ENCODE peak calls at places on chromosomes 16 and 17, in five cellular contexts. One of them, this sample, is unnamed.

GRCh38 chr16:85398050-85398451 is 215.1 kb upstream of the GSE1 start:
- DNase-seq in left ventricle myocardium inferior: peak; percentile 2
- DNase-seq in astrocyte: no peak
- DNase-seq in colonic mucosa: peak; percentile 11
- DNase-seq in neural progenitor cell: no peak
- DNase-seq in this sample: no peak

GRCh38 chr16:83538707-83539106 is 269.1 kb upstream of the HSBP1 start:
- DNase-seq in neural progenitor cell: no peak
- DNase-seq in left ventricle myocardium inferior: no peak
- DNase-seq in astrocyte: no peak
- DNase-seq in colonic mucosa: no peak
- DNase-seq in this sample: no peak

GRCh38 chr17:8141741-8142140 is 10.5 kb downstream of the PER1 start:
- DNase-seq in neural progenitor cell: no peak
- DNase-seq in colonic mucosa: no peak
- DNase-seq in astrocyte: no peak
- DNase-seq in left ventricle myocardium inferior: no peak
- DNase-seq in this sample: no peak

GRCh38 chr16:21199607-21200218 is 11.7 kb downstream of the ZP2 start:
- DNase-seq in left ventricle myocardium inferior: no peak
- DNase-seq in colonic mucosa: no peak
- DNase-seq in neural progenitor cell: no peak
- DNase-seq in astrocyte: no peak
- DNase-seq in this sample: no peak

GRCh38 chr17:78484300-78485159 is 92.7 kb downstream of the DNAH17 start:
- DNase-seq in neural progenitor cell: peak; percentile 69
- DNase-seq in left ventricle myocardium inferior: no peak
- DNase-seq in astrocyte: no peak
- DNase-seq in colonic mucosa: peak; percentile 69
- DNase-seq in this sample: no peak

GRCh38 chr16:52827456-52827855 is 225.2 kb downstream of the CHD9NB start:
- DNase-seq in colonic mucosa: no peak
- DNase-seq in left ventricle myocardium inferior: no peak
- DNase-seq in neural progenitor cell: peak; percentile 33
- DNase-seq in astrocyte: no peak
- DNase-seq in this sample: no peak

GRCh38 chr16:84497418-84497817 is 7.0 kb downstream of the MEAK7 start:
- DNase-seq in neural progenitor cell: no peak
- DNase-seq in colonic mucosa: no peak
- DNase-seq in left ventricle myocardium inferior: no peak
- DNase-seq in astrocyte: no peak
- DNase-seq in this sample: no peak

GRCh38 chr17:81512984-81513668 is 527 bp upstream of the ACTG1 start:
- DNase-seq in colonic mucosa: peak; percentile 75
- DNase-seq in astrocyte: no peak
- DNase-seq in neural progenitor cell: peak; percentile 87
- DNase-seq in left ventricle myocardium inferior: peak; percentile 62
- DNase-seq in this sample: peak; percentile 69

GRCh38 chr17:75909051-75909811 is 4.5 kb upstream of the MRPL38 start:
- DNase-seq in astrocyte: no peak
- DNase-seq in colonic mucosa: no peak
- DNase-seq in neural progenitor cell: no peak
- DNase-seq in left ventricle myocardium inferior: no peak
- DNase-seq in this sample: peak; percentile 51

GRCh38 chr16:15510992-15511391 is 76.6 kb downstream of the BMERB1 start:
- DNase-seq in left ventricle myocardium inferior: no peak
- DNase-seq in colonic mucosa: no peak
- DNase-seq in astrocyte: no peak
- DNase-seq in neural progenitor cell: no peak
- DNase-seq in this sample: no peak

GRCh38 chr16:19294156-19294649 is 8.7 kb downstream of the CLEC19A start:
- DNase-seq in astrocyte: no peak
- DNase-seq in neural progenitor cell: no peak
- DNase-seq in colonic mucosa: no peak
- DNase-seq in left ventricle myocardium inferior: peak; percentile 46
- DNase-seq in this sample: no peak

GRCh38 chr16:78122774-78123315 is 23.4 kb downstream of the WWOX start:
- DNase-seq in astrocyte: peak; percentile 34
- DNase-seq in neural progenitor cell: peak; percentile 32
- DNase-seq in colonic mucosa: no peak
- DNase-seq in left ventricle myocardium inferior: no peak
- DNase-seq in this sample: peak; percentile 22
- H3K27ac ChIP-seq in astrocyte: peak overlapping the region; percentile 22
- H3K27ac ChIP-seq in neural progenitor cell: no peak overlapping the region
- H3K27ac ChIP-seq in colonic mucosa: no peak overlapping the region
- H3K27ac ChIP-seq in left ventricle myocardium inferior: peak overlapping the region; percentile 56
- H3K27ac ChIP-seq in this sample: peak overlapping the region; percentile 20

DNA sequence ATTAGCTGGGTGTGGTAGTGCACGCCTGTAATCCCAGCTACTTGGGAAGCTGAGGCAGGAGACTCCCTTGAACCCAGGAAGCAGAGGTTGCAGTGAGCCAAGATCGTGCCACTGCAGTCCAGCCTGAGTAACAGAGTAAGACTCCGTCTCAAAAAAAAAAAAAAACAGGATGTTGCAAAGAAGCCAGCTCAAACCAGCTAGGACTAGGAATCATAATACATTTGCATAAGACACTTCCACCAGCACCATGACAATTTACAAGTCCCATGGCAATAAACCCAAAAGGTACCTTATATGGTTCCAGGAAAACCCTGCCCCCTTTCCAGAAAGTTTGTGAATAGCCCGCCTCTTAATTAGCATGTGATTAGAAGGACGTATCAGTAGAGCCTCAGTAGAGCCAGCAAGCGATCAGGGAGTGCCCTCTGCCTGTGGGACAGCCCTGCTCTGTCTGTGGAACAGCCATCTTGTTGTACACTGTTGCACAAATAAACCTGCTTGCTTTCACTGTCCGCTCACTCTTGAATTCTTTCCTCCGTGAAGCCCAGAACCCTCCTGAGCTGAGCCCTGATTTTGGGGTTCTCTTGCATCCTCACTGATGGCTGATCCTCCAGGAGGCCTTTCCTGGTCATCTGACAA is 14.1 kb downstream of the NUPR1 start:
- DNase-seq in astrocyte: no peak
- DNase-seq in left ventricle myocardium inferior: no peak
- DNase-seq in colonic mucosa: no peak
- DNase-seq in neural progenitor cell: no peak
- DNase-seq in this sample: no peak
- TF ChIP-seq CTCF in astrocyte: no peak
- TF ChIP-seq CTCF in left ventricle myocardium inferior: no peak
- TF ChIP-seq CTCF in colonic mucosa: no peak
- TF ChIP-seq CTCF in neural progenitor cell: no peak
- TF ChIP-seq CTCF in this sample: no peak

GRCh38 chr17:15456486-15456885 is 10.9 kb downstream of the CDRT4 start:
- DNase-seq in astrocyte: no peak
- DNase-seq in colonic mucosa: no peak
- DNase-seq in neural progenitor cell: no peak
- DNase-seq in left ventricle myocardium inferior: peak; percentile 33
- DNase-seq in this sample: no peak
- H3K27ac ChIP-seq in astrocyte: no peak overlapping the region
- H3K27ac ChIP-seq in colonic mucosa: peak overlapping the region; percentile 38
- H3K27ac ChIP-seq in neural progenitor cell: no peak overlapping the region
- H3K27ac ChIP-seq in left ventricle myocardium inferior: peak overlapping the region; percentile 84
- H3K27ac ChIP-seq in this sample: peak overlapping the region; percentile 16

GRCh38 chr17:4966844-4967538 is 626 bp downstream of the SPAG7 start:
- DNase-seq in colonic mucosa: peak; percentile 98
- DNase-seq in neural progenitor cell: peak; percentile 99
- DNase-seq in astrocyte: peak; percentile 100
- DNase-seq in left ventricle myocardium inferior: peak; percentile 98
- DNase-seq in this sample: peak; percentile 98

GRCh38 chr17:4968916-4969550 is 1.4 kb upstream of the SPAG7 start:
- DNase-seq in neural progenitor cell: peak; percentile 60
- DNase-seq in astrocyte: peak; percentile 97
- DNase-seq in colonic mucosa: no peak
- DNase-seq in left ventricle myocardium inferior: no peak
- DNase-seq in this sample: no peak

GRCh38 chr17:4969551-4970231 is 2.1 kb upstream of the SPAG7 start:
- DNase-seq in left ventricle myocardium inferior: no peak
- DNase-seq in neural progenitor cell: no peak
- DNase-seq in colonic mucosa: no peak
- DNase-seq in astrocyte: peak; percentile 44
- DNase-seq in this sample: no peak

GRCh38 chr17:4968166-4968915 is 724 bp upstream of the SPAG7 start:
- DNase-seq in neural progenitor cell: peak; percentile 90
- DNase-seq in astrocyte: no peak
- DNase-seq in colonic mucosa: no peak
- DNase-seq in left ventricle myocardium inferior: no peak
- DNase-seq in this sample: no peak

GRCh38 chr17:4967539-4968165 is at the start of gene SPAG7:
- DNase-seq in left ventricle myocardium inferior: peak; percentile 94
- DNase-seq in colonic mucosa: peak; percentile 94
- DNase-seq in astrocyte: peak; percentile 94
- DNase-seq in neural progenitor cell: peak; percentile 97
- DNase-seq in this sample: peak; percentile 96
- TF ChIP-seq CTCF in left ventricle myocardium inferior: no peak
- TF ChIP-seq CTCF in colonic mucosa: no peak
- TF ChIP-seq CTCF in astrocyte: no peak
- TF ChIP-seq CTCF in neural progenitor cell: no peak
- TF ChIP-seq CTCF in this sample: no peak

GRCh38 chr16:56611281-56611833 is 3.0 kb downstream of the MT2A start:
- DNase-seq in neural progenitor cell: no peak
- DNase-seq in astrocyte: peak; percentile 48
- DNase-seq in left ventricle myocardium inferior: peak; percentile 75
- DNase-seq in colonic mucosa: peak; percentile 28
- DNase-seq in this sample: peak; percentile 73

GRCh38 chr16:56609463-56609921 is 1.1 kb downstream of the MT2A start:
- DNase-seq in left ventricle myocardium inferior: no peak
- DNase-seq in astrocyte: peak; percentile 83
- DNase-seq in colonic mucosa: peak; percentile 92
- DNase-seq in neural progenitor cell: peak; percentile 29
- DNase-seq in this sample: peak; percentile 62

GRCh38 chr16:56610017-56610608 is 1.7 kb downstream of the MT2A start:
- DNase-seq in colonic mucosa: peak; percentile 61
- DNase-seq in neural progenitor cell: no peak
- DNase-seq in left ventricle myocardium inferior: no peak
- DNase-seq in astrocyte: peak; percentile 96
- DNase-seq in this sample: peak; percentile 60

GRCh38 chr16:56608876-56609462 is 585 bp downstream of the MT2A start:
- DNase-seq in colonic mucosa: peak; percentile 50
- DNase-seq in neural progenitor cell: peak; percentile 45
- DNase-seq in left ventricle myocardium inferior: no peak
- DNase-seq in astrocyte: no peak
- DNase-seq in this sample: peak; percentile 40

DNA sequence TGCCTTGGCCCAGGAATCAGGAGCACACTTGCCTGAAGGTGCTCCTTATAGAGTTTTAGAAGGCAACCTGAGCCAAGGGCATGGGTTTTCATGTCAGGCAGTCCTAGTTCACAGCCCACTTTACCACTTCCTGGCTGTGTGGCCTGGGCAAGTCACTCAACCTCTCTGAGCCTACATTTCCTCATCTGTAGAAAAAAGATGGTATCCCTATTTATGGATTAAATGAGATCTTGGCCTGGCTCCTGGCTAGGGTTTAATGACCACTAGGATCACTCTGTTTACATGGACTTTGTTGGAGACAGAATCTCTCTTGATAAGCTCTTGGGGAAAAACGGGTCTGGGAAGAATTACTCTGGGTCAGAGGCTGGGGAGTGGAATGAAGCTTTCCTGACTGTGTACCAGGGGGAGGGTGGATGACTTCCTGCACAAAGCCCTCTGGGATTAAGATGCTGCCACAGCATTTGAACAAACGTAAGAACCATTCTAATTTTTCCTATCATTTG is 2.3 kb downstream of the MT2A start:
- DNase-seq in left ventricle myocardium inferior: no peak
- DNase-seq in neural progenitor cell: no peak
- DNase-seq in astrocyte: no peak
- DNase-seq in colonic mucosa: no peak
- DNase-seq in this sample: no peak
- H3K27ac ChIP-seq in left ventricle myocardium inferior: peak overlapping the region; percentile 95
- H3K27ac ChIP-seq in neural progenitor cell: no peak overlapping the region
- H3K27ac ChIP-seq in astrocyte: peak overlapping the region; percentile 98
- H3K27ac ChIP-seq in colonic mucosa: peak overlapping the region; percentile 88
- H3K27ac ChIP-seq in this sample: peak overlapping the region; percentile 91

This sample was measured in body of pancreas.